ENCODE peak calls at places on chromosomes 6 and 20, in eight cellular contexts. W is stomach; S is stimulated activated CD8-positive, alpha-beta memory T cell treated with anti-CD3 and anti-CD28 coated beads, Interleukin-12 subunit alpha, Interleukin-12 subunit beta, amount 100 ng/mL, for 4 hours; F is GF-D8; D is activated CD8-positive, alpha-beta memory T cell treated with anti-CD3 and anti-CD28 coated beads for 4 hours; N is OCI-LY7; P is activated CD4-positive, alpha-beta memory T cell treated with anti-CD3 and anti-CD28 coated beads for 36 hours; Q is brain microvascular endothelial cell. L is an unnamed sample.

GRCh38 chr6:30814137-30815084 is 69.9 kb upstream of the DDR1 start:
- DNase-seq in D (no peak), P (peak; percentile 78), F (no peak), Q (no peak), N (no peak), S (no peak), W (peak; percentile 35), L (peak; percentile 82)

GRCh38 chr6:7707787-7708186 is 18.1 kb upstream of the BMP6 start:
- DNase-seq in D (no peak), Q (peak; percentile 68), S (no peak), W (no peak), F (no peak), N (no peak), P (no peak), L (no peak)

GRCh38 chr6:156774872-156775405 is 2.2 kb upstream of the ARID1B start:
- DNase-seq in W (no peak), D (no peak), P (no peak), S (no peak), N (peak; percentile 39), F (no peak), Q (no peak), L (no peak)

GRCh38 chr6:126804255-126805064 is 314.0 kb upstream of the RSPO3 start:
- DNase-seq in P (no peak), N (peak; percentile 17), W (no peak), D (no peak), S (no peak), Q (peak; percentile 67), F (no peak), L (peak; percentile 64)

GRCh38 chr6:108165714-108166663 is at the start of gene NR2E1:
- DNase-seq in N (no peak), D (no peak), W (no peak), F (no peak), S (no peak), P (no peak), Q (no peak), L (peak; percentile 28)

GRCh38 chr6:64280569-64280968 is 645.0 kb downstream of the PHF3 start:
- DNase-seq in D (no peak), N (no peak), P (no peak), S (no peak), F (no peak), Q (no peak), W (no peak), L (peak; percentile 61)

GRCh38 chr6:30135757-30136156 is at the start of gene TRIM40:
- DNase-seq in S (no peak), P (no peak), Q (no peak), F (no peak), D (no peak), N (no peak), W (no peak), L (no peak)

GRCh38 chr6:145112711-145113148 is 622.6 kb downstream of the EPM2A start:
- DNase-seq in W (no peak), Q (peak; percentile 1), P (no peak), N (no peak), S (no peak), F (no peak), D (no peak), L (no peak)

GRCh38 chr20:2874456-2874855 is 1.2 kb downstream of the PTPRA start:
- DNase-seq in P (peak; percentile 48), D (no peak), Q (no peak), W (no peak), F (no peak), N (peak; percentile 35), S (no peak), L (peak; percentile 12)

GRCh38 chr6:11241793-11242201 is 9.3 kb upstream of the NEDD9 start:
- DNase-seq in P (no peak), N (no peak), D (no peak), W (peak; percentile 87), Q (peak; percentile 57), S (no peak), F (no peak), L (peak; percentile 54)

GRCh38 chr6:88089708-88090107 is 42.1 kb downstream of the SPACA1 start:
- DNase-seq in N (no peak), F (no peak), D (no peak), P (no peak), S (no peak), W (no peak), Q (no peak), L (no peak)

GRCh38 chr6:104531591-104531990 is 328.1 kb downstream of the HACE1 start:
- DNase-seq in S (no peak), D (no peak), P (no peak), W (no peak), N (no peak), Q (no peak), F (no peak), L (no peak)

GRCh38 chr6:43733471-43734293 is 36.3 kb upstream of the VEGFA start:
- DNase-seq in S (peak; percentile 22), D (no peak), Q (no peak), N (peak; percentile 68), P (peak; percentile 70), F (no peak), W (peak; percentile 10), L (no peak)

GRCh38 chr20:17971571-17972013 is 2.8 kb downstream of the MGME1 start:
- DNase-seq in D (no peak), W (no peak), S (no peak), Q (peak; percentile 51), P (no peak), F (no peak), N (no peak), L (peak; percentile 78)

GRCh38 chr6:78607188-78607587 is 260.2 kb upstream of the IRAK1BP1 start:
- DNase-seq in S (no peak), N (no peak), Q (no peak), P (no peak), W (no peak), F (no peak), D (no peak), L (peak; percentile 65)